ENCODE peak calls at places on chromosomes 2 and 18, in seven cellular contexts. Y, D, K, E, J, Z and F are unnamed samples.
A peak's percentile ranks its signal among the peaks of the same experiment; 100 is the strongest.

GRCh38 chr2:74632939-74633312 is 15.2 kb downstream of the M1AP start:
- DNase-seq in D (no peak), J (no peak), K (no peak), E (no peak), Y (no peak), Z (no peak), F (no peak)

GRCh38 chr18:44568986-44569385 is 111.7 kb upstream of the SETBP1 start:
- DNase-seq in J (no peak), Y (no peak), E (no peak), K (no peak), Z (no peak), D (no peak), F (no peak)

GRCh38 chr18:34595673-34596072 is 114.4 kb upstream of the DTNA start:
- DNase-seq in E (peak; percentile 28), K (no peak), Z (no peak), Y (no peak), J (no peak), D (peak; percentile 20), F (no peak)

GRCh38 chr18:30828700-30829099 is 213.8 kb downstream of the DSC3 start:
- DNase-seq in D (no peak), J (no peak), Y (no peak), K (no peak), E (no peak), Z (no peak), F (no peak)

GRCh38 chr18:38940863-38941531 is 1375.4 kb upstream of the CELF4 start:
- DNase-seq in K (no peak), J (peak; percentile 99), E (peak; percentile 77), D (peak; percentile 57), Y (no peak), Z (no peak), F (no peak)

GRCh38 chr2:17309186-17309585 is 209.1 kb downstream of the RAD51AP2 start:
- DNase-seq in D (no peak), E (no peak), Z (no peak), K (peak; percentile 4), J (no peak), Y (no peak), F (no peak)

GRCh38 chr18:31156831-31157763 is 5.6 kb downstream of the DSC1 start:
- DNase-seq in D (no peak), E (no peak), J (no peak), Z (no peak), K (no peak), Y (no peak), F (peak; percentile 37)

GRCh38 chr2:67627456-67627855 is 230.3 kb downstream of the ETAA1 start:
- DNase-seq in D (no peak), K (no peak), E (no peak), J (no peak), Z (no peak), Y (no peak), F (no peak)

GRCh38 chr18:58542426-58543159 is 86.3 kb downstream of the ALPK2 start:
- DNase-seq in D (no peak), E (no peak), Z (no peak), Y (no peak), J (no peak), K (no peak), F (no peak)

GRCh38 chr2:1656961-1657841 is 87.1 kb downstream of the PXDN start:
- DNase-seq in J (no peak), Y (no peak), E (no peak), Z (no peak), K (no peak), D (no peak), F (no peak)

GRCh38 chr2:57549642-57550102 is 496.9 kb upstream of the VRK2 start:
- DNase-seq in K (no peak), J (peak; percentile 20), Y (no peak), Z (no peak), E (peak; percentile 16), D (no peak), F (no peak)

GRCh38 chr2:26072925-26073768 is 39.3 kb downstream of the RAB10 start:
- DNase-seq in Y (no peak), J (no peak), E (no peak), K (no peak), Z (no peak), D (peak; percentile 41), F (peak; percentile 42)

DNA sequence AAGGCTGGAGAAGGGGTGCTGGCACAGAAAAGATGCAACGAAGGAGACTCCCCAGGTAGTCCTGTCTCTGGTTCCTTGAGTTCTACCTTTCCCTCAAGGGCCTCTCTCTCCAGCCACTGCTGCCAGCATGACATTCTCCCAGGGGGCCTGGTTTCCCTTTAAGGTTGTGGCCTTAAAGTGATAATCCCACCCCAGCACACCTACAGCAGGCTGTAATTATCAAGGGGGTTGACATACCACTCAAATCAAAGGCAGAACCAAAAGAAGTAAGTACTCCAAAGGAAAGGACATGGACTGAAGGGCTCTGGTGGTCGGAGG is 127.4 kb upstream of the MSH6 start:
- DNase-seq in Y (no peak), E (no peak), J (no peak), K (no peak), Z (no peak), D (no peak), F (no peak)
- TF ChIP-seq YY1 in Y (no peak), E (no peak), J (no peak), K (no peak), Z (no peak), D (no peak), F (no peak)

DNA sequence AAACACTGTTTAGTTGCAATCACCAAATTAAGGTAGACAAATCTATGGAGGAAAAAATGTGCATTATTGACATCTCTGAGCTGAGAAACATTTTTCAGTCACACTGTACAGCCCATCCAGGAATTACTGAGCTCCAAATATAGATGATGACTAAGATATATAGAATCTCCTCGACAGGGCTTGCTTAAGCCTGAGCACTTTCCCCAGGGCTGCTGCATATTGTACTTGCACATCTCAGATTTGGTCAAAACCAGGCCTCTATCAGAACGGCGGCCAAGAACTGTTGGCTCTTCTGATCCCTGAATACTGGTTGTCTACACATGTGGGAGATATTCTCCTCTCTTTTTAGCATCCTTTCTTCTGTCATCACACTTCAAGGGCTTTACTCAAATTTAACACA is 201.5 kb upstream of the SLC35G4 start:
- DNase-seq in J (no peak), Z (no peak), E (no peak), Y (no peak), K (no peak), D (no peak), F (no peak)
- TF ChIP-seq YY1 in J (no peak), Z (no peak), E (no peak), Y (no peak), K (no peak), D (no peak), F (no peak)

GRCh38 chr2:236582968-236583367 is 13.3 kb downstream of the ACKR3 start:
- DNase-seq in J (no peak), K (no peak), D (no peak), Z (no peak), Y (no peak), E (no peak), F (no peak)

GRCh38 chr2:236580746-236581355 is 11.2 kb downstream of the ACKR3 start:
- DNase-seq in Y (no peak), K (no peak), J (no peak), Z (no peak), D (no peak), E (no peak), F (no peak)

GRCh38 chr2:236583621-236584203 is 14.1 kb downstream of the ACKR3 start:
- DNase-seq in E (no peak), Y (no peak), D (no peak), Z (no peak), J (no peak), K (no peak), F (no peak)

GRCh38 chr2:236579746-236580315 is 10.2 kb downstream of the ACKR3 start:
- DNase-seq in Y (no peak), J (no peak), E (no peak), Z (no peak), K (no peak), D (no peak), F (no peak)

GRCh38 chr2:236581546-236581945 is 11.9 kb downstream of the ACKR3 start:
- DNase-seq in E (no peak), J (no peak), Z (no peak), D (no peak), Y (no peak), K (no peak), F (no peak)
- TF ChIP-seq YY1 in E (no peak), J (no peak), Z (no peak), D (no peak), Y (no peak), K (no peak), F (no peak)

DNA sequence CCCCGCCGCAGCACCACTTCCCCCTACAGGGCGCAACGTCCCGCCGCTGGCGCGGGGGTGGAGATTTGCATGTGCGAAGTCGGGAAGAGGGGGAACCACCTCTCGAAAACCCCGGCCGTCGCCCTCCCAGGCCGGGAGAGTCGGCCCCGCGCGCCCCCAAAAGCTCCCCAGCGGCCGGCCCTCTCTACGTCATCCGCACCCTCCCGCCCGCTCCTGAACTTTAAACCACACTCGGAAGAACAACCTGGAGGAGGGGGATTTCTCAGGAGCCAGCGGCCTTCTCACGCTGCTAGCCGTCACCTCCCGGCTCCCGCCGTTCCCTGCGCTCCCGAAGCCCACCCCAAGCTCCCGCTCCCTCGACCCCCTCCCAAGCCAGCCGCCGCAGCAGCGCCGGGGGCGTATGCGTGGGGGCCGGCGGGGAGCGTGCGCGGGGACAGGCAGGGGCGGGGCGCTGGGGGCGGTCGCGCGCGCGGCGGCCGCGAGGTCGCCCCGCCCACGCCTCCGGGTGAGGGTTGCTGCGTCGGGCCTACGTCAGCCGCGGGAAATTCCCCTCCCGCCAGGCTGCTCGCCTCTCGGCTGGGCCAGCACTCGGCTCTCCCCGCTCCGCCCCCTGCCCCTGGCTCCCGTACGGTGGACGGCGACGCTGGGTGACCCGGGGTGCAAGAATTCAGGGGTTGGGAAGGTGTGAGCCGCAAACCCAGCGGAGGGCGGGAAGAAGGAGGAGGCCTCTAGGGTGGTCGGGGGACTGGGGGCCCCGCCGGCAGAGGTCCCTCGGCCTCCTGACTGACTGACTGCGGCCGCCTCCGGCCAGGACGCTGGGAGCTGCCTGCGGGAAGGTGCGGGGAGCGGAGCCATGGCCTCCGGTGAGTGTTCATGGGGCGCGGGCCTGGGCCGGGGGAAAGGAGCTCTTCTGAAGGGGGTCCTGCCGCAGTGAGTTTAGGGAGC is at the start of gene REL:
- DNase-seq in K (peak; percentile 95), J (peak; percentile 59), Y (peak; percentile 84), D (peak; percentile 83), E (peak; percentile 70), Z (peak; percentile 89), F (peak; percentile 92)
- TF ChIP-seq YY1 in K (no peak), J (peak; percentile 51), Y (no peak), D (peak; percentile 77), E (no peak), Z (peak; percentile 73), F (peak; percentile 45)

DNA sequence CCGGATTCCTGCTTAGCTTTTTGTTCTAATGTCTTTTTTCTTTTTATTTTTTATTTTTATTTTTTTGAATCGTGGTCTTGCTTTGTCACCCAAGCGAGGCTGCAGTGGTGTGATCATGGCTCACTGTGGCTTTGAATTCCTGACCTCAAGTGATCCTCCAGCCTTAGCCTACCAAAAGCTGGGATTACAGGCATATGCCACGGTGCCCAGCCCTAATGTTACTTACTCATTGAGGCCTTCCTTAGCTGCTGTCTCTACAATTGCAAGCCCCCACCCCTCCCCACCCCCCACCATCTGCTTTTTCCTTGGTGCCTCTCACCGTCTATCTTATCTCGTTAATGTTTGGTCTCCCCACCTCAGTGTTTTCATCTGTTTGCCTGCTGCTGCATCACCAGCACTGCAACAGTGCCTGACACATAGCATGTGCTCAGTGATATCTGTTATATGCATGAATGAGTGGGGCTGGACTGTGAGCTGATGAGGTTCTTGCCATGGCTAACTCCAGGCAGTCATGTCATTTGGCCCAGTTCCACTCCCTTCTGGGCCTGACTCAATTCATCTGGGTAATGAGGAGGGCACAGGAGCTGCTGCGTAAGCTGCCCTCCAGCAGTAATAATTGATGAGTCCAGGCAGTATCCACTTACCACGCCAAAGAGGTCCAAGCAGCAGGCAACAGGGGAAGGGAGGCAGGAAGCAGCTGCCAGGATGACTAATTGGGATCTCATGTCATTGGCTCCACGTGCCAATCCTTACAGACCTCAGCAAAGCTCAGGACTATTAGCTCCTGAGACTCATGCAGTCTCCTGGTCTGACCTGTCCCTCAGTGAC is 34.3 kb upstream of the MAT2A start:
- DNase-seq in K (peak; percentile 71), J (no peak), E (peak; percentile 72), Y (no peak), Z (no peak), D (no peak), F (no peak)
- TF ChIP-seq YY1 in K (no peak), J (no peak), E (peak; percentile 17), Y (no peak), Z (no peak), D (no peak), F (no peak)